ENCODE peak calls at places on chromosomes 4 and X, in four cellular contexts. One of them, this sample, is unnamed.

GRCh38 chr4:182143822-182144620 is 99.2 kb upstream of the TENM3 start:
- DNase-seq in natural killer cell: no peak
- DNase-seq in fibroblast of lung: peak; percentile 92
- DNase-seq in AG04450: peak; percentile 50
- DNase-seq in this sample: no peak

GRCh38 chrX:19909761-19910160 is 22.4 kb upstream of the SH3KBP1 start:
- DNase-seq in AG04450: no peak
- DNase-seq in natural killer cell: no peak
- DNase-seq in fibroblast of lung: no peak
- DNase-seq in this sample: no peak

GRCh38 chr4:60579335-60579734 is 620.8 kb upstream of the ADGRL3 start:
- DNase-seq in fibroblast of lung: peak; percentile 1
- DNase-seq in AG04450: no peak
- DNase-seq in natural killer cell: no peak
- DNase-seq in this sample: no peak

GRCh38 chr4:54272051-54272450 is 43.0 kb downstream of the PDGFRA start:
- DNase-seq in AG04450: no peak
- DNase-seq in fibroblast of lung: no peak
- DNase-seq in natural killer cell: no peak
- DNase-seq in this sample: no peak

GRCh38 chr4:95124906-95125504 is 367.2 kb downstream of the BMPR1B start:
- DNase-seq in natural killer cell: no peak
- DNase-seq in AG04450: peak; percentile 39
- DNase-seq in fibroblast of lung: peak; percentile 65
- DNase-seq in this sample: no peak

GRCh38 chrX:20487227-20487626 is 220.5 kb upstream of the RPS6KA3 start:
- DNase-seq in natural killer cell: no peak
- DNase-seq in AG04450: no peak
- DNase-seq in fibroblast of lung: peak; percentile 53
- DNase-seq in this sample: no peak

GRCh38 chr4:156778606-156779005 is 193.0 kb downstream of the PDGFC start:
- DNase-seq in AG04450: peak; percentile 71
- DNase-seq in fibroblast of lung: peak; percentile 69
- DNase-seq in natural killer cell: no peak
- DNase-seq in this sample: no peak

GRCh38 chr4:117447925-117448324 is 362.5 kb upstream of the TRAM1L1 start:
- DNase-seq in natural killer cell: no peak
- DNase-seq in fibroblast of lung: no peak
- DNase-seq in AG04450: no peak
- DNase-seq in this sample: no peak

GRCh38 chr4:168844261-168845039 is 165.6 kb downstream of the CBR4 start:
- DNase-seq in fibroblast of lung: peak; percentile 72
- DNase-seq in AG04450: peak; percentile 71
- DNase-seq in natural killer cell: no peak
- DNase-seq in this sample: no peak

GRCh38 chr4:37628977-37629609 is 57.1 kb downstream of the RELL1 start:
- DNase-seq in AG04450: peak; percentile 33
- DNase-seq in fibroblast of lung: peak; percentile 81
- DNase-seq in natural killer cell: no peak
- DNase-seq in this sample: no peak

GRCh38 chrX:93120805-93121204 is 552.6 kb downstream of the NAP1L3 start:
- DNase-seq in natural killer cell: no peak
- DNase-seq in fibroblast of lung: no peak
- DNase-seq in AG04450: no peak
- DNase-seq in this sample: no peak

GRCh38 chr4:70747874-70748273 is 26.1 kb downstream of the RUFY3 start:
- DNase-seq in AG04450: no peak
- DNase-seq in natural killer cell: no peak
- DNase-seq in fibroblast of lung: peak; percentile 34
- DNase-seq in this sample: no peak

GRCh38 chr4:85058551-85058950 is 92.1 kb upstream of the WDFY3 start:
- DNase-seq in fibroblast of lung: peak; percentile 30
- DNase-seq in AG04450: no peak
- DNase-seq in natural killer cell: no peak
- DNase-seq in this sample: no peak

GRCh38 chr4:107806196-107806595 is 18.5 kb upstream of the SGMS2 start:
- DNase-seq in AG04450: no peak
- DNase-seq in fibroblast of lung: no peak
- DNase-seq in natural killer cell: no peak
- DNase-seq in this sample: no peak

GRCh38 chrX:1582686-1583437 is 8.5 kb upstream of the AKAP17A start:
- DNase-seq in natural killer cell: no peak
- DNase-seq in AG04450: no peak
- DNase-seq in fibroblast of lung: peak; percentile 25
- DNase-seq in this sample: no peak

GRCh38 chrX:112819013-112819635 is 21.5 kb downstream of the AMOT start:
- DNase-seq in natural killer cell: no peak
- DNase-seq in fibroblast of lung: peak; percentile 90
- DNase-seq in AG04450: peak; percentile 64
- DNase-seq in this sample: no peak

GRCh38 chr4:112898357-112899141 is 150.9 kb upstream of the ANK2 start:
- DNase-seq in fibroblast of lung: peak; percentile 12
- DNase-seq in natural killer cell: no peak
- DNase-seq in AG04450: no peak
- DNase-seq in this sample: no peak

GRCh38 chrX:130878350-130879341 is 24.4 kb downstream of the ENOX2 start:
- DNase-seq in natural killer cell: no peak
- DNase-seq in AG04450: peak; percentile 52
- DNase-seq in fibroblast of lung: peak; percentile 92
- DNase-seq in this sample: no peak

GRCh38 chr4:105966046-105966445 is 70.8 kb downstream of the NPNT start:
- DNase-seq in natural killer cell: no peak
- DNase-seq in fibroblast of lung: peak; percentile 44
- DNase-seq in AG04450: peak; percentile 1
- DNase-seq in this sample: no peak

GRCh38 chrX:40964633-40965586 is 120.3 kb upstream of the USP9X start:
- DNase-seq in AG04450: no peak
- DNase-seq in fibroblast of lung: peak; percentile 12
- DNase-seq in natural killer cell: no peak
- DNase-seq in this sample: no peak

GRCh38 chr4:10045481-10045880 is 24.2 kb upstream of the SLC2A9 start:
- DNase-seq in natural killer cell: no peak
- DNase-seq in AG04450: no peak
- DNase-seq in fibroblast of lung: peak; percentile 86
- DNase-seq in this sample: no peak

GRCh38 chr4:40540801-40541200 is 88.9 kb downstream of the RBM47 start:
- DNase-seq in fibroblast of lung: no peak
- DNase-seq in AG04450: no peak
- DNase-seq in natural killer cell: no peak
- DNase-seq in this sample: no peak

GRCh38 chr4:175273995-175274753 is 356.0 kb downstream of the ADAM29 start:
- DNase-seq in AG04450: no peak
- DNase-seq in natural killer cell: no peak
- DNase-seq in fibroblast of lung: peak; percentile 71
- DNase-seq in this sample: no peak

GRCh38 chr4:175422331-175422730 is 389.7 kb downstream of the GPM6A start:
- DNase-seq in fibroblast of lung: peak; percentile 78
- DNase-seq in AG04450: no peak
- DNase-seq in natural killer cell: no peak
- DNase-seq in this sample: no peak

GRCh38 chr4:68606240-68606639 is 30.1 kb upstream of the UGT2B17 start:
- DNase-seq in AG04450: no peak
- DNase-seq in fibroblast of lung: no peak
- DNase-seq in natural killer cell: no peak
- DNase-seq in this sample: no peak

GRCh38 chrX:39654183-39654925 is 443.4 kb downstream of the BCOR start:
- DNase-seq in AG04450: no peak
- DNase-seq in natural killer cell: no peak
- DNase-seq in fibroblast of lung: no peak
- DNase-seq in this sample: no peak
- TF ChIP-seq CTCF in AG04450: no peak
- TF ChIP-seq CTCF in natural killer cell: no peak
- TF ChIP-seq CTCF in fibroblast of lung: no peak
- TF ChIP-seq CTCF in this sample: no peak

DNA sequence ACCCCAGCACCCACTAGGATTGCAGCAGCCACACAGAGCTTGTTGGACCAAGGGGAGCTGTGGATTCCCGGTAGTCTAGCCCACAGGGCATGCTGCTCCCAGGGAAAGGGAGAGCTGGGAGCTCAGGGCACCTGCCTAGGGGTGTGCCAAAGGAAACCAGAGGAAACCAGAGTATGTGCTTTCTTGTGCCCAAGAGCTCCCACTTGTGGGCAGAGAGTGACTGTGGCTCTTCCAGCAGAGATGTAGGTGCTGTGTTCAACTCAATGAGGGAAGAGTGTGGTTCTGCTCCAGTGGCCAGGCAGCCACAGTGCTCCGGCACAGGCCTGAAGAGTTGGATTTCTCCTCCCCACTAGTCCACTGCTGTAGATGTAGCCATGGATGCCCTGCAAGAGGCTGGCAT is 1050.0 kb upstream of the INTU start:
- DNase-seq in AG04450: no peak
- DNase-seq in natural killer cell: no peak
- DNase-seq in fibroblast of lung: no peak
- DNase-seq in this sample: no peak
- TF ChIP-seq CTCF in AG04450: peak; percentile 32
- TF ChIP-seq CTCF in natural killer cell: no peak
- TF ChIP-seq CTCF in fibroblast of lung: peak; percentile 13
- TF ChIP-seq CTCF in this sample: no peak

GRCh38 chrX:140572724-140573123 is 67.9 kb upstream of the SOX3 start:
- DNase-seq in natural killer cell: no peak
- DNase-seq in AG04450: no peak
- DNase-seq in fibroblast of lung: peak; percentile 15
- DNase-seq in this sample: no peak
- TF ChIP-seq CTCF in natural killer cell: no peak
- TF ChIP-seq CTCF in AG04450: peak; percentile 60
- TF ChIP-seq CTCF in fibroblast of lung: peak; percentile 66
- TF ChIP-seq CTCF in this sample: no peak

GRCh38 chrX:94288972-94289371 is 615.0 kb downstream of the FAM133A start:
- DNase-seq in fibroblast of lung: no peak
- DNase-seq in natural killer cell: no peak
- DNase-seq in AG04450: no peak
- DNase-seq in this sample: no peak

DNA sequence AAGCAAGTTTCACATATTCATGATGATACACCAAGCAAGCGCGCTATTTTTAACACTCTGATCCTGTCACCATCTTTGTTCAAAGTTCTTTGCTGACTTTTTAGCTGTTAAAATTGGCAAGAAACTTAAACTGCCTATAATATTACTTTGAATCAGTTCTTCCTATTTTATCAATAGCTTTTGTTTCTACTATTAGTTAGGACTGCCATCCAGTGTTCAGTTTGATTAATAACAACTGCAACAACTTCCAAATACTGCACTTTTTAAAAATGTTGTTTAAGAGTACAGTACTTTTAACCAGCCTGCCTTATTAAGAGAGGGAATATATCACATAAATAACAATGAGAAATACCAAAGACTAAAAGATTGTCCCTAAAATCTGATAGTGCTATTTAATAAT is 614.3 kb downstream of the FAM133A start:
- DNase-seq in natural killer cell: no peak
- DNase-seq in fibroblast of lung: no peak
- DNase-seq in AG04450: no peak
- DNase-seq in this sample: no peak
- TF ChIP-seq CTCF in natural killer cell: no peak
- TF ChIP-seq CTCF in fibroblast of lung: no peak
- TF ChIP-seq CTCF in AG04450: no peak
- TF ChIP-seq CTCF in this sample: no peak

DNA sequence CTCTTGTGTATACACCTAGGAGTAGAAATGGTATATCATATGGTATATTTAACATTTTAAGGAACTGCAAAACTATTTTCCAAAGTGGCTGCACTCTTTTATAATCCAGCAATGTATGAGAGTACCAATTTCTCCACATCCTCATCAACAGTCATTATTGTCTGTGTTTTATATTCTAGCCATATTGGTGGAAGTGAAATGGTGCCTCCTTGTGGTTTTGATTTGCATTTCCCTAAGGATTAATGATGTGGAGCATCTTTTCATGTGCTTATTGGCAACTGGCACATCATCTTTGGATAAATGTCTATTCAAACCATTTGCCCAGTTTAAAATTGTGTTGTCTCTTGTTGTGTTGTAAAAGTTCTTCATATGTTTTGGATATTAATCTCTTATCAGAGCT is 9.6 kb downstream of the BMP15 start:
- DNase-seq in natural killer cell: no peak
- DNase-seq in AG04450: no peak
- DNase-seq in fibroblast of lung: peak; percentile 6
- DNase-seq in this sample: no peak
- TF ChIP-seq CTCF in natural killer cell: no peak
- TF ChIP-seq CTCF in AG04450: peak; percentile 51
- TF ChIP-seq CTCF in fibroblast of lung: peak; percentile 28
- TF ChIP-seq CTCF in this sample: no peak

GRCh38 chrX:8879750-8880149 is 78.6 kb upstream of the FAM9A start:
- DNase-seq in natural killer cell: no peak
- DNase-seq in fibroblast of lung: no peak
- DNase-seq in AG04450: no peak
- DNase-seq in this sample: no peak
- TF ChIP-seq CTCF in natural killer cell: peak; percentile 55
- TF ChIP-seq CTCF in fibroblast of lung: peak; percentile 46
- TF ChIP-seq CTCF in AG04450: peak; percentile 57
- TF ChIP-seq CTCF in this sample: no peak

GRCh38 chrX:103741879-103742278 is 31.2 kb downstream of the TMEM31 start:
- DNase-seq in fibroblast of lung: no peak
- DNase-seq in natural killer cell: no peak
- DNase-seq in AG04450: no peak
- DNase-seq in this sample: no peak

GRCh38 chrX:103742339-103742738 is 31.6 kb downstream of the TMEM31 start:
- DNase-seq in fibroblast of lung: no peak
- DNase-seq in AG04450: no peak
- DNase-seq in natural killer cell: no peak
- DNase-seq in this sample: no peak

GRCh38 chrX:103747199-103747598 is 29.4 kb upstream of the PLP1 start:
- DNase-seq in natural killer cell: no peak
- DNase-seq in AG04450: no peak
- DNase-seq in fibroblast of lung: no peak
- DNase-seq in this sample: no peak
- TF ChIP-seq CTCF in natural killer cell: no peak
- TF ChIP-seq CTCF in AG04450: no peak
- TF ChIP-seq CTCF in fibroblast of lung: no peak
- TF ChIP-seq CTCF in this sample: no peak

GRCh38 chr4:33160126-33160525 is 2440.0 kb downstream of the PCDH7 start:
- DNase-seq in AG04450: no peak
- DNase-seq in fibroblast of lung: no peak
- DNase-seq in natural killer cell: no peak
- DNase-seq in this sample: no peak
- TF ChIP-seq CTCF in AG04450: peak; percentile 59
- TF ChIP-seq CTCF in fibroblast of lung: no peak
- TF ChIP-seq CTCF in natural killer cell: no peak
- TF ChIP-seq CTCF in this sample: no peak

GRCh38 chrX:72621163-72621562 is 48.5 kb upstream of the HDAC8 start:
- DNase-seq in AG04450: no peak
- DNase-seq in natural killer cell: no peak
- DNase-seq in fibroblast of lung: no peak
- DNase-seq in this sample: no peak
- TF ChIP-seq CTCF in AG04450: no peak
- TF ChIP-seq CTCF in natural killer cell: no peak
- TF ChIP-seq CTCF in fibroblast of lung: no peak
- TF ChIP-seq CTCF in this sample: no peak